ENCODE peak calls at places on chromosomes 7 and 10, in seven cellular contexts. B is A549, I is IMR-90, S is HCT116, O is H1, Y is K562, V is GM12878. N is an unnamed sample.

GRCh38 chr7:137579913-137580640 is 236.5 kb upstream of the PTN start:
- DNase-seq in B (no peak), I (peak), S (no peak), O (no peak), Y (no peak), V (no peak), N (no peak)

GRCh38 chr10:64619068-64619467 is 1097.9 kb downstream of the REEP3 start:
- DNase-seq in B (no peak), I (no peak), S (no peak), O (no peak), Y (no peak), V (no peak), N (no peak)

GRCh38 chr10:101014966-101015581 is 15.5 kb downstream of the LZTS2 start:
- DNase-seq in B (peak), I (peak), S (no peak), O (no peak), Y (no peak), V (no peak), N (no peak)

GRCh38 chr7:77866370-77866769 is 67.8 kb downstream of the PHTF2 start:
- DNase-seq in B (no peak), I (peak), S (no peak), O (no peak), Y (no peak), V (no peak), N (no peak)

GRCh38 chr7:96778263-96778662 is 68.6 kb upstream of the SEM1 start:
- DNase-seq in B (no peak), I (no peak), S (peak), O (no peak), Y (no peak), V (no peak), N (peak)

GRCh38 chr7:42269161-42269560 is 32.2 kb upstream of the GLI3 start:
- DNase-seq in B (no peak), I (no peak), S (no peak), O (no peak), Y (no peak), V (no peak), N (no peak)

GRCh38 chr10:128463991-128464755 is 337.9 kb upstream of the MKI67 start:
- DNase-seq in B (peak), I (peak), S (peak), O (no peak), Y (no peak), V (peak), N (peak)

GRCh38 chr10:11724938-11725776 is 17.0 kb upstream of the ECHDC3 start:
- DNase-seq in B (peak), I (peak), S (peak), O (no peak), Y (peak), V (peak), N (peak)

GRCh38 chr7:90455163-90456030 is 14.0 kb upstream of the PTTG1IP2 start:
- DNase-seq in B (peak), I (peak), S (peak), O (no peak), Y (peak), V (peak), N (peak)

GRCh38 chr7:30778246-30779025 is 7.2 kb downstream of the MINDY4 start:
- DNase-seq in B (no peak), I (peak), S (no peak), O (no peak), Y (no peak), V (no peak), N (no peak)

GRCh38 chr7:36965625-36966024 is 241.3 kb upstream of the AOAH start:
- DNase-seq in B (no peak), I (no peak), S (no peak), O (no peak), Y (no peak), V (no peak), N (no peak)

GRCh38 chr10:93425861-93426260 is 56.3 kb downstream of the MYOF start:
- DNase-seq in B (no peak), I (no peak), S (no peak), O (no peak), Y (no peak), V (no peak), N (no peak)

GRCh38 chr7:26420600-26420999 is 128.9 kb downstream of the SNX10 start:
- DNase-seq in B (no peak), I (no peak), S (no peak), O (no peak), Y (no peak), V (no peak), N (no peak)

GRCh38 chr7:87046456-87046855 is 13.0 kb downstream of the ELAPOR2 start:
- DNase-seq in B (no peak), I (no peak), S (no peak), O (no peak), Y (no peak), V (no peak), N (no peak)

GRCh38 chr7:55021951-55022617 is 3.3 kb downstream of the EGFR start:
- DNase-seq in B (no peak), I (no peak), S (no peak), O (no peak), Y (no peak), V (no peak), N (no peak)

GRCh38 chr7:36192050-36192824 is 39.2 kb downstream of the EEPD1 start:
- DNase-seq in B (no peak), I (peak), S (no peak), O (no peak), Y (no peak), V (peak), N (no peak)

GRCh38 chr10:69629897-69630650 is at the start of gene FAM241B:
- DNase-seq in B (peak), I (peak), S (peak), O (peak), Y (peak), V (no peak), N (no peak)

GRCh38 chr10:132050191-132050590 is 15.6 kb upstream of the JAKMIP3 start:
- DNase-seq in B (no peak), I (no peak), S (no peak), O (no peak), Y (no peak), V (no peak), N (no peak)

GRCh38 chr10:131736321-131736980 is 164.4 kb upstream of the PPP2R2D start:
- DNase-seq in B (no peak), I (no peak), S (no peak), O (no peak), Y (no peak), V (no peak), N (no peak)

GRCh38 chr10:80453715-80454525 is at the start of gene TSPAN14:
- DNase-seq in B (peak), I (peak), S (no peak), O (peak), Y (peak), V (no peak), N (peak)
- TF ChIP-seq CEBPB in B (no peak), I (no peak), S (no peak), O (no peak), Y (no peak), V (no peak), N (no peak)

DNA sequence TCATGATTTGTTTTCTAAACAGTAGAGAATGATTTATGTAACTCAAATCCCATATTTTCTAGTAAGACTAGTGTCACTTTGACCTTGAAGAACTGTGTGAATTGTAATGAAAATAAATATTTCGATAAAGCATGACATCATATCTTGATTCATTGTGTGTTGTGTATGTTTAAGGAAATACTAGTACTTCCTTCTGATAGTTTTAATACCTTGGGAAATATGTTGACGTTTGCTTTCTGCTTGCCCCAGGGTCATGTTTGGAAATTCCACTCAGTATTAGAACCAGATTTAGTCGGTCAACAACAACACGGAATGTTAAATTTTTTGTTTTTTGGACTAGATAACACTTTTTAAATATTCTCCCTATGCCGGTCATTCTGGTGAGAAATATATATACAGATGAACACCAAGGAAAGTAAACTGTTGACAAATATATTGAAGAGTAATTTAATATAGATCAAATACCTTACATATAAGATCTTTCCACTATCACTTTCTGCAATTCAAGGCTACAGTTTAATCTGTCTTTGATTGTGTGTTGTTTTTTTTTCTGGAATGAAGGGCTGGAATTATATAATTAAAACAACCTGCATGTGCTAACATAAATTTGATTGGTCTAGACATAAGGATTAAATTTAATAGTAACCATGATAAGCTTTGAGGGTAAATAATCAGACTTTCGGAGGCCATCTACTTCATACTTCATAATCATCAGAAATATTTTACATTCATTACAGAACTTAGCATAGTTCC is 126.2 kb downstream of the MDFIC start:
- DNase-seq in B (peak), I (peak), S (no peak), O (no peak), Y (no peak), V (no peak), N (no peak)
- TF ChIP-seq CEBPB in B (no peak), I (no peak), S (no peak), O (no peak), Y (no peak), V (no peak), N (no peak)

DNA sequence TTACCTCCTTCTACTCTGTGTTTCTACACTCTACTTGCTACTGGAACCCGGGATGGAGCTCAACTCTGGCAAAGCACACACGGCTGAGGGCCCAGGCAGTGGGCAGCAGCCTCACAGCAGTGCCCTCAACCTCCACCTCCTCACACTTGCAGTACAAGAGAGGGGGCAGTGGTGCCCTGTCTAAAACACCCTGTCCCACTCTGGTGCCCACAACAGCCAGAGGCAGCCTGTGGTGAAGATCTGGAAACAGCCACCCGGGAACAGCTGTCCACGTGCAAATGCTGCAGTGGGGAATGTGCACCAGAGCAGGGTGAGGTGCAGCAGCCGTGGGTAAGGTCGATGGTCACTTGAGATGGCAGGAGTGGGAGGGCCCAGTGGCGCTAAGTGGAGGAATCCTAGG is 13.7 kb downstream of the MAT1A start:
- DNase-seq in B (no peak), I (no peak), S (no peak), O (no peak), Y (no peak), V (no peak), N (no peak)
- TF ChIP-seq CEBPB in B (no peak), I (no peak), S (no peak), O (no peak), Y (no peak), V (no peak), N (no peak)

GRCh38 chr10:33723181-33723580 is 388.7 kb upstream of the NRP1 start:
- DNase-seq in B (no peak), I (no peak), S (no peak), O (no peak), Y (no peak), V (no peak), N (no peak)

GRCh38 chr10:33721509-33721908 is 387.0 kb upstream of the NRP1 start:
- DNase-seq in B (no peak), I (no peak), S (no peak), O (no peak), Y (no peak), V (no peak), N (no peak)

GRCh38 chr10:33720161-33720560 is 385.7 kb upstream of the NRP1 start:
- DNase-seq in B (no peak), I (no peak), S (no peak), O (no peak), Y (no peak), V (no peak), N (no peak)

GRCh38 chr10:33719005-33719703 is 384.7 kb upstream of the NRP1 start:
- DNase-seq in B (no peak), I (no peak), S (no peak), O (no peak), Y (no peak), V (no peak), N (no peak)

GRCh38 chr10:33722067-33722466 is 387.6 kb upstream of the NRP1 start:
- DNase-seq in B (no peak), I (peak), S (no peak), O (no peak), Y (no peak), V (no peak), N (no peak)
- TF ChIP-seq CEBPB in B (no peak), I (no peak), S (no peak), O (no peak), Y (no peak), V (no peak), N (no peak)

DNA sequence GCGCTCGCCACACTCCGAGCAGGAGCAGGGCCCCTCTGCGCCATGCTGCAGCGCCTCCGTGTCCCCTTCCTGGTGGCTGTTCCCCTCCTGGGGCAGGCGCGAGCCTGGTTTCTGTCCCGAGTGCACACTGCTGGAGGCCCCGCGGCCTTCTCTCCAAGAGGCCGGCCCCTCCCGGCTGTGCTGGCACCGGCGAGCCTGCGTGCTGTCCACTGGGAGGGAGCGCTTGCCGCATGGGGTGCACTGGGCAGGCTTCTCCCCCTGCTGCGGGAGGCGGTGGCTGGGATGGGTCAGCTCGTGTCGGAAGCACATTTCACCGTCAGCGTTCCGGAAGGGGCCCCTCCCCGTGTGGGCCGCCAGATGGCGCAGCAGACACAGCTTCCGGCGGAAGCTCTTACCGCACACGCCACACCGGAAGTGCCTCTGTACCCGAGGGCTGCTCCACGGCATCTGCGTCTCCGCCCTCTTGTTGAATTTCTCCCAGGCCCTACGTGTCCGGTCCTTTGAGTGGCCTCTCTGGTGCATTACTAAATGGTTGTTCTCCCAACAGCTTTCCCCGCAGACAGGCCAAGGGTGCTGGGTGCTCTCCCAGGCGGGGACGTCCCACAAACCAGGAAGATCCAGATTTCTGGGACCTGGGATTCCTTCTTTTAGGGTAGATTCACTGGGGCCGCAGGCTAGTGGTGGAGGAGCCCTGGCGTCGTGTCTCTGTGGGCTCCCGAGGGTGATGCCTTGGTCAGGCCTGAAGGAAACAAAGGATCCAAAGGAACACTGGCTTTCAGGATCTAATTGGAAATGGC is 18.7 kb downstream of the ZNF786 start:
- DNase-seq in B (peak), I (peak), S (peak), O (peak), Y (peak), V (no peak), N (no peak)
- TF ChIP-seq CEBPB in B (no peak), I (no peak), S (no peak), O (no peak), Y (no peak), V (no peak), N (no peak)

GRCh38 chr10:88661018-88661417 is 3.2 kb upstream of the LIPF start:
- DNase-seq in B (no peak), I (no peak), S (no peak), O (no peak), Y (no peak), V (no peak), N (no peak)
- TF ChIP-seq CEBPB in B (no peak), I (no peak), S (no peak), O (no peak), Y (no peak), V (no peak), N (no peak)

GRCh38 chr10:44460499-44460898 is 75.6 kb upstream of the CXCL12 start:
- DNase-seq in B (no peak), I (no peak), S (no peak), O (no peak), Y (no peak), V (no peak), N (no peak)
- TF ChIP-seq CEBPB in B (no peak), I (peak), S (no peak), O (no peak), Y (peak), V (no peak), N (peak)

GRCh38 chr7:100432053-100432452 is 2.4 kb downstream of the MEPCE start:
- DNase-seq in B (no peak), I (no peak), S (no peak), O (no peak), Y (no peak), V (no peak), N (no peak)

GRCh38 chr7:100430450-100431285 is 1.0 kb downstream of the MEPCE start:
- DNase-seq in B (no peak), I (peak), S (no peak), O (no peak), Y (peak), V (no peak), N (no peak)

GRCh38 chr7:100429637-100430449 is at the start of gene MEPCE:
- DNase-seq in B (peak), I (peak), S (peak), O (peak), Y (peak), V (peak), N (peak)

GRCh38 chr7:100432621-100433275 is 3.1 kb downstream of the MEPCE start:
- DNase-seq in B (no peak), I (no peak), S (no peak), O (no peak), Y (no peak), V (no peak), N (no peak)

DNA sequence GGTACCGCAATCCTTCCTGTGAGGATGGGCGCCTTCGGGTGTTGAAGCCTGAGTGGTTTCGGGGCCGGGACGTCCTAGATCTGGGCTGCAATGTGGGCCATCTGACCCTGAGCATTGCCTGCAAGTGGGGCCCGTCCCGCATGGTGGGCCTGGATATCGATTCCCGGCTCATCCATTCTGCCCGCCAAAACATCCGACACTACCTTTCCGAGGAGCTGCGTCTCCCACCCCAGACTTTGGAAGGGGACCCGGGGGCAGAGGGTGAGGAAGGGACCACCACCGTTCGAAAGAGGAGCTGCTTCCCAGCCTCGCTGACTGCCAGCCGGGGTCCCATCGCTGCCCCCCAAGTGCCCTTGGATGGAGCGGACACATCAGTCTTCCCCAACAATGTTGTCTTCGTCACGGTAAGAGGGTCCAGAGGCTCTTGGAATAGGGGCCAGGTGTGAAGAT is 1.7 kb downstream of the MEPCE start:
- DNase-seq in B (no peak), I (no peak), S (no peak), O (no peak), Y (no peak), V (no peak), N (no peak)
- TF ChIP-seq CEBPB in B (no peak), I (no peak), S (no peak), O (no peak), Y (no peak), V (no peak), N (no peak)

DNA sequence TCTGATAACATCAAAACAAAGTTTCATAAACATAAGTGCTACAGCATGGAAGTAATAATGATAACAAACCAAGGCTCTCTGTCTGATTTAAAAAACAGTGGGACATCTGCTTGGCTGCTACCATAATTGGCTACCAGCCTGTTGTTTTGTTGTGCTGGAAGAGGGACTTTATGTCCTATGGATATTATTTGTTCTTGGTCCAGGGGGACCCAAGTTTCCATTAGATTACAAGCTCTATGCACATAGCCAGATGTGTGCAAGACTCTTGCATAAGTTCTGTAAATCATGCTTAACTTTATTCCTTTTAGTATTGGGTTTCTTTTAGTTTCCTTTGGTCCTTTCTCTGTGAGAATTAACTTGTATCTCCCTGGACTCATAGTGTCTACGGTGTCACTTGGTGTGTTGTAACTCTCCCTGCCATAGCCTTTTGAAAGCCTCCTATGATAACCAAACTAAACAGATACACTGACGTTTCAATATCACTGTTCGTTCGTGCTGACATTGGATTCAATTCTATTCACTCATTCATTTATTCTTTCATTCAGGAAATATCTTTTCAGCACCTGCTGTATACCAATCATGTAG is 41.4 kb upstream of the CD36 start:
- DNase-seq in B (no peak), I (no peak), S (no peak), O (no peak), Y (no peak), V (no peak), N (no peak)
- TF ChIP-seq CEBPB in B (no peak), I (no peak), S (no peak), O (no peak), Y (no peak), V (no peak), N (no peak)

GRCh38 chr10:103661198-103661950 is 167.9 kb downstream of the NEURL1 start:
- DNase-seq in B (no peak), I (peak), S (no peak), O (peak), Y (no peak), V (no peak), N (peak)
- TF ChIP-seq CEBPB in B (no peak), I (no peak), S (no peak), O (no peak), Y (no peak), V (no peak), N (no peak)

N was measured in HepG2.